ENCODE peak calls at places on chromosomes 1 and 21, in six cellular contexts. F, M, R, D, E and S are unnamed samples.

GRCh38 chr21:33651965-33652680 is 9.8 kb downstream of the ITSN1 start:
- DNase-seq in M (no peak), D (no peak), E (no peak), R (no peak), F (no peak), S (no peak)

GRCh38 chr1:198935371-198935921 is 296.6 kb downstream of the PTPRC start:
- DNase-seq in D (peak; percentile 88), F (peak; percentile 91), R (peak; percentile 94), M (no peak), E (peak; percentile 49), S (peak; percentile 36)

GRCh38 chr1:20472860-20473711 is 12.9 kb downstream of the CAMK2N1 start:
- DNase-seq in F (no peak), E (peak; percentile 52), M (peak; percentile 87), R (peak; percentile 67), D (peak; percentile 72), S (peak; percentile 82)

GRCh38 chr1:165069829-165070228 is 286.7 kb downstream of the LMX1A start:
- DNase-seq in R (no peak), E (no peak), M (no peak), F (no peak), D (no peak), S (no peak)

GRCh38 chr1:223341111-223341510 is 22.9 kb downstream of the SUSD4 start:
- DNase-seq in M (no peak), E (no peak), R (peak; percentile 5), F (peak; percentile 8), D (no peak), S (no peak)

GRCh38 chr1:227424159-227424680 is 105.9 kb upstream of the CDC42BPA start:
- DNase-seq in D (no peak), E (no peak), M (no peak), F (peak; percentile 13), R (peak; percentile 30), S (no peak)

GRCh38 chr1:30984167-30984870 is 75.8 kb upstream of the SDC3 start:
- DNase-seq in M (no peak), F (no peak), R (peak; percentile 29), E (no peak), D (no peak), S (no peak)

GRCh38 chr1:22026924-22027289 is 25.4 kb downstream of the CELA3A start:
- DNase-seq in D (no peak), R (no peak), E (no peak), F (no peak), M (no peak), S (no peak)

GRCh38 chr1:19628879-19629278 is 15.2 kb upstream of the NBL1 start:
- DNase-seq in F (no peak), D (no peak), R (no peak), M (no peak), E (no peak), S (no peak)

GRCh38 chr1:6466023-6466422 is at the start of gene TNFRSF25:
- DNase-seq in F (no peak), D (no peak), E (no peak), M (peak; percentile 72), R (no peak), S (no peak)

GRCh38 chr1:47211796-47212269 is 20.2 kb downstream of the TAL1 start:
- DNase-seq in R (no peak), E (peak; percentile 75), D (no peak), M (no peak), F (no peak), S (no peak)

GRCh38 chr1:180288232-180288818 is 58.3 kb downstream of the LHX4 start:
- DNase-seq in D (peak; percentile 63), F (no peak), E (no peak), R (no peak), M (no peak), S (no peak)

GRCh38 chr1:172380441-172381244 is 39.8 kb upstream of the C1orf105 start:
- DNase-seq in R (no peak), F (no peak), D (no peak), E (no peak), M (no peak), S (no peak)

GRCh38 chr1:114892194-114892918 is 37.7 kb downstream of the SYCP1 start:
- DNase-seq in E (no peak), D (no peak), M (peak; percentile 51), F (no peak), R (no peak), S (no peak)

GRCh38 chr1:58432813-58433668 is 113.5 kb downstream of the OMA1 start:
- DNase-seq in R (peak; percentile 31), F (peak; percentile 92), M (peak; percentile 78), D (peak; percentile 29), E (peak; percentile 51), S (peak; percentile 50)

GRCh38 chr1:237570530-237570929 is 320.2 kb downstream of the ZP4 start:
- DNase-seq in R (no peak), E (no peak), D (no peak), M (no peak), F (no peak), S (no peak)

GRCh38 chr1:33097762-33098161 is 16.8 kb downstream of the AZIN2 start:
- DNase-seq in E (no peak), M (no peak), F (no peak), R (no peak), D (no peak), S (no peak)

GRCh38 chr1:177451191-177451590 is 280.4 kb downstream of the BRINP2 start:
- DNase-seq in M (no peak), R (no peak), D (no peak), F (no peak), E (no peak), S (no peak)
- TF ChIP-seq CTCF in M (no peak), R (no peak), D (no peak), F (no peak), E (no peak), S (no peak)

GRCh38 chr1:23210963-23211362 is 6.3 kb downstream of the HTR1D start:
- DNase-seq in F (no peak), E (no peak), M (no peak), R (no peak), D (no peak), S (no peak)

GRCh38 chr1:23211955-23212354 is 5.3 kb downstream of the HTR1D start:
- DNase-seq in R (no peak), E (no peak), F (no peak), M (no peak), D (no peak), S (no peak)

GRCh38 chr1:23208527-23208926 is 8.8 kb downstream of the HTR1D start:
- DNase-seq in F (no peak), R (no peak), E (no peak), D (no peak), M (no peak), S (no peak)

GRCh38 chr1:23209765-23210164 is 7.5 kb downstream of the HTR1D start:
- DNase-seq in F (no peak), D (no peak), R (no peak), M (no peak), E (no peak), S (no peak)

GRCh38 chr1:23210351-23210785 is 6.9 kb downstream of the HTR1D start:
- DNase-seq in F (no peak), E (no peak), D (no peak), M (peak; percentile 66), R (no peak), S (no peak)
- TF ChIP-seq CTCF in F (no peak), E (no peak), D (peak; percentile 19), M (peak; percentile 21), R (no peak), S (peak; percentile 35)

GRCh38 chr1:44929556-44929955 is 56.8 kb downstream of the EIF2B3 start:
- DNase-seq in R (no peak), E (no peak), F (no peak), M (no peak), D (no peak), S (no peak)

GRCh38 chr1:44926311-44926781 is 60.0 kb downstream of the EIF2B3 start:
- DNase-seq in R (peak; percentile 29), F (peak; percentile 66), M (no peak), E (no peak), D (no peak), S (no peak)

GRCh38 chr1:44919387-44919786 is 67.0 kb downstream of the EIF2B3 start:
- DNase-seq in F (no peak), E (no peak), M (no peak), R (no peak), D (no peak), S (no peak)

GRCh38 chr1:44924835-44925464 is 61.4 kb downstream of the EIF2B3 start:
- DNase-seq in R (peak; percentile 94), D (no peak), M (no peak), F (peak; percentile 72), E (no peak), S (no peak)
- TF ChIP-seq CTCF in R (peak; percentile 74), D (peak; percentile 33), M (no peak), F (peak; percentile 66), E (peak; percentile 23), S (peak; percentile 48)

GRCh38 chr1:107198581-107198980 is 57.7 kb downstream of the NTNG1 start:
- DNase-seq in D (no peak), F (no peak), E (no peak), R (peak; percentile 55), M (no peak), S (no peak)

GRCh38 chr1:107202007-107202406 is 61.2 kb downstream of the NTNG1 start:
- DNase-seq in E (no peak), R (no peak), M (no peak), F (no peak), D (no peak), S (no peak)

GRCh38 chr1:107195476-107195875 is 54.6 kb downstream of the NTNG1 start:
- DNase-seq in M (peak; percentile 25), E (no peak), F (no peak), D (no peak), R (peak; percentile 34), S (no peak)

GRCh38 chr1:107196973-107197562 is 56.2 kb downstream of the NTNG1 start:
- DNase-seq in R (peak; percentile 32), M (peak; percentile 49), F (no peak), E (peak; percentile 37), D (peak; percentile 50), S (peak; percentile 4)
- TF ChIP-seq CTCF in R (peak; percentile 45), M (peak; percentile 79), F (peak; percentile 67), E (peak; percentile 92), D (peak; percentile 71), S (peak; percentile 64)

GRCh38 chr1:155507960-155508359 is 54.6 kb downstream of the ASH1L start:
- DNase-seq in F (no peak), E (no peak), R (peak; percentile 32), D (no peak), M (no peak), S (no peak)

GRCh38 chr1:155499953-155500621 is 62.5 kb downstream of the ASH1L start:
- DNase-seq in F (no peak), D (peak; percentile 46), E (no peak), R (peak; percentile 14), M (no peak), S (no peak)

GRCh38 chr1:155499263-155499662 is 63.3 kb downstream of the ASH1L start:
- DNase-seq in R (peak; percentile 37), E (no peak), D (no peak), M (no peak), F (no peak), S (no peak)

GRCh38 chr1:155509064-155509463 is 53.5 kb downstream of the ASH1L start:
- DNase-seq in D (no peak), R (no peak), E (no peak), F (no peak), M (no peak), S (no peak)

DNA sequence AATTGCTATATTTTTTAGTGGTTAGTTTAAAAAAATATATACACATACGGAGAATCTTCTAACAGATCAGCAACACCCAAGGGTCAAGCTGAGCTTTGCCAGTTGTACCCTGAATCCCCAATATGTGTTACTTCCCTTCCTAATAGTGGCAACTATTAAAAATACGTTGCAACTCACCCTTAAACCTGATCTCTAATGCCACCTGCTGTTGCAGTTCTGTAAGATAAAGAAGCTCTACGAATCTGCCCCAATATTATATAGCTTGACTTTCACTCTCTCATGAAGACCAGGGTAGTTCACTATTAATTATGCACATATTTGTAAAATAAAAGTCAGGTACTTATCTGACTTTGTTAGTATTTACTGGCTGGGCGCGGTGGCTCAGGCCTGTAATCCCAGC is 58.4 kb downstream of the ASH1L start:
- DNase-seq in R (peak; percentile 50), D (peak; percentile 40), F (peak; percentile 32), M (no peak), E (no peak), S (no peak)
- TF ChIP-seq CTCF in R (peak; percentile 43), D (peak; percentile 63), F (peak; percentile 60), M (no peak), E (no peak), S (peak; percentile 54)